ENCODE peak calls at places on chromosomes 4 and X, in four cellular contexts. M, Y, U and Q are unnamed samples.

GRCh38 chr4:128286474-128287158 is 997 bp downstream of the PGRMC2 start:
- DNase-seq in M (no peak), Y (no peak), U (peak), Q (peak)

GRCh38 chrX:55026143-55026542 is 4.6 kb downstream of the ALAS2 start:
- DNase-seq in M (no peak), Y (no peak), U (no peak), Q (no peak)

GRCh38 chr4:20916106-20916505 is 215.8 kb downstream of the PACRGL start:
- DNase-seq in M (no peak), Y (peak), U (no peak), Q (no peak)

GRCh38 chr4:43410636-43411035 is 518.1 kb downstream of the GRXCR1 start:
- DNase-seq in M (no peak), Y (no peak), U (no peak), Q (no peak)

GRCh38 chr4:83582289-83582756 is 46.4 kb downstream of the GPAT3 start:
- DNase-seq in M (no peak), Y (peak), U (no peak), Q (peak)

GRCh38 chrX:41377624-41378023 is 43.7 kb downstream of the DDX3X start:
- DNase-seq in M (no peak), Y (no peak), U (peak), Q (no peak)

GRCh38 chr4:109155682-109156243 is 146.7 kb downstream of the COL25A1 start:
- DNase-seq in M (no peak), Y (no peak), U (peak), Q (no peak)

GRCh38 chrX:106898462-106898861 is 4.7 kb downstream of the RIPPLY1 start:
- DNase-seq in M (no peak), Y (no peak), U (peak), Q (peak)

GRCh38 chr4:105670684-105671083 is 37.8 kb downstream of the INTS12 start:
- DNase-seq in M (no peak), Y (no peak), U (no peak), Q (no peak)

GRCh38 chr4:79331126-79331876 is 5.4 kb upstream of the NAA11 start:
- DNase-seq in M (no peak), Y (no peak), U (peak), Q (no peak)

DNA sequence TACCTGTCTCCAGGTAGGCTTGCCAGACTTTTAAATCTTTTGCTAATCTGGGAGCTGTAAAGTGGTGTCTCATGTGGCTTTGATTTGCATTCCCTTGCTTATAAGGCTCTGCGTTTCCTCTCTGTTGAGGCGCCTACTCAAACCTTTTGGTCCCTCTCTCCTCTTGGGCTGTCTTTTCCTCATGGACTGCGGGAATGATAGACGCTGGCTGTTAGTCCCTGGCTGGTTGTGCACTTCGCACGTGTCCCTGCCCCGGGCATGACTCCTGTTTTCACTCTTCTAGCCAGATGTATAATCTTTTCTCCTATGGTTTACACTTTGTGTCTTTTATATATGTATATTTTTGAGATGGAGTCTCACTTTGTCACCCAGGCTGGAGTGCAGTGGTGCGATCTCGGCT is 39.7 kb downstream of the RGS12 start:
- DNase-seq in M (no peak), Y (no peak), U (no peak), Q (no peak)
- H3K4me3 ChIP-seq in M (no peak), Y (no peak), U (no peak), Q (no peak)

DNA sequence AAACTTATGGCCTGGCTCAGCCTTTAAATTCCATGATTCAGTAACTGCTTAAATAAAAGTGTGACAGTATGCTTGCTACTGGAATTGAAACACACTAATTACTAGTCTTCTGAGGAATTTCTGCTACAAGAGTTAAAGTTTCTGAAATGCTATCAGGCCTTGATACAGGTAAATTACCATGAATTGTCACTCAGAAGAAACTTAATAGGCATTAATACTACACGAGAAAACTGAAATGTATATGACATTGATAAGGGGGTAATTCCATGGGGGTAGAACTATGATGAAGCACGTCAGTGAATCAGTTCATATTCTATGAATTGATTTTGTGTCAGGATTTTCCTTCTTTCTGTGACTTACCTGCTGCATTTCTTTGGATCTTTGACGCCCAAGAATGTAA is 3.0 kb upstream of the NPY1R start:
- DNase-seq in M (no peak), Y (no peak), U (no peak), Q (no peak)
- H3K4me3 ChIP-seq in M (no peak), Y (no peak), U (no peak), Q (no peak)

GRCh38 chrX:7603387-7603786 is 239.6 kb upstream of the VCX start:
- DNase-seq in M (no peak), Y (no peak), U (no peak), Q (no peak)
- H3K4me3 ChIP-seq in M (no peak), Y (no peak), U (no peak), Q (no peak)

DNA sequence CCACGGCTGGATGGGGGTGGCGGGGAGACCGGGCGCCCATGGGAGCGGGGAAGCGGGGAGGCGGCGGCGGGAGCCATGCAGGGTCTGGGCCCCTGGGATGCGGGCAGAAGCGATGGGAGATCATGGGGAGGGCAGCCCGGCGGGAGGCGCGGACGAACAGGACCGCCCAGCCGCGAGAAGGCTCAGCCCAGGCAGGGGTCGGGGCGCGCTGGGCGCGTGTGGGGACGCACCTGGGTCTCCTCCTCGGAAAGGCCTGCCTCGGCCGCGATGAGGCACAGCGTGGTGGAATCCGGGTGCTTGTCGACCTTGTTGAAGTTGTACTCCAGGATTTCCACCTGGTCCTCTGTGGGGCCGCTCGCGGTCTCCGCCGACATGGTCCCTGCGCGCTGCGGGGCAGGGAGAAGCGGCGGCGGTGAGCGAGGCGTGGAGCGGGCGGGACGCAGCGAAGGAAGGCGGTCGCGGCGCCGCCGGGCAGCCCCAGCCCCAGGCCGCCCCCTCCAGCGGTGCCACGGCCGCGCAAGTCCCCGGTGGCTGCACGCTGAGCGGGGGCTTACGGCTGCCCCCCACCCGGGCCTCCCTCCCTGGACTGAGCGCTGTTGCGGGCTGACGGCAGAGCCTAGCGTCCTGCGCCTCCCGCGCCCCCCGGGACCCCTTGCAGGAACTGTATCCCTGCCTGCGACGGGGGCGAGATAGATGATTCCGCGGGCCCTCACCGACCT is 25.3 kb downstream of the HOPX start:
- DNase-seq in M (no peak), Y (peak), U (no peak), Q (no peak)
- H3K4me3 ChIP-seq in M (peak), Y (peak), U (peak), Q (no peak)

DNA sequence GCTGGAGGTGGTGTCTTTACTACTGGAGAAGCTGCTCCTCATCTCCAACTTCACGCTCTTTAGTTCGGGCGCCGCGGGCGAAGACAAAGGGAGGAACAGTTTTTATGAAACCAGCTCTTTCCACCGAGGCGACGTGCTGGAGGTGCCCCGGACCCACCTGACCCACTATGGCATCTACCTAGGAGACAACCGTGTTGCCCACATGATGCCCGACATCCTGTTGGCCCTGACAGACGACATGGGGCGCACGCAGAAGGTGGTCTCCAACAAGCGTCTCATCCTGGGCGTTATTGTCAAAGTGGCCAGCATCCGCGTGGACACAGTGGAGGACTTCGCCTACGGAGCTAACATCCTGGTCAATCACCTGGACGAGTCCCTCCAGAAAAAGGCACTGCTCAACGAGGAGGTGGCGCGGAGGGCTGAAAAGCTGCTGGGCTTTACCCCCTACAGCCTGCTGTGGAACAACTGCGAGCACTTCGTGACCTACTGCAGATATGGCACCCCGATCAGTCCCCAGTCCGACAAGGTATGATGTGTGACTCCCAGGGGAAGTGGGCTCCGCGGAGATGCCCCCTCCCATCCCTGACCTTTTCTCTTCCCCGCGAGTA is 645 bp downstream of the LRAT start:
- DNase-seq in M (no peak), Y (no peak), U (no peak), Q (no peak)
- H3K4me3 ChIP-seq in M (peak), Y (peak), U (peak), Q (no peak)

GRCh38 chrX:132488092-132488749 is 617 bp downstream of the MBNL3 start:
- DNase-seq in M (no peak), Y (peak), U (peak), Q (peak)

GRCh38 chrX:132490086-132490419 is 1.2 kb upstream of the MBNL3 start:
- DNase-seq in M (no peak), Y (peak), U (no peak), Q (no peak)

GRCh38 chrX:132489256-132490085 is 633 bp upstream of the MBNL3 start:
- DNase-seq in M (peak), Y (peak), U (peak), Q (peak)

GRCh38 chrX:132491191-132491590 is 2.4 kb upstream of the MBNL3 start:
- DNase-seq in M (no peak), Y (peak), U (no peak), Q (peak)

DNA sequence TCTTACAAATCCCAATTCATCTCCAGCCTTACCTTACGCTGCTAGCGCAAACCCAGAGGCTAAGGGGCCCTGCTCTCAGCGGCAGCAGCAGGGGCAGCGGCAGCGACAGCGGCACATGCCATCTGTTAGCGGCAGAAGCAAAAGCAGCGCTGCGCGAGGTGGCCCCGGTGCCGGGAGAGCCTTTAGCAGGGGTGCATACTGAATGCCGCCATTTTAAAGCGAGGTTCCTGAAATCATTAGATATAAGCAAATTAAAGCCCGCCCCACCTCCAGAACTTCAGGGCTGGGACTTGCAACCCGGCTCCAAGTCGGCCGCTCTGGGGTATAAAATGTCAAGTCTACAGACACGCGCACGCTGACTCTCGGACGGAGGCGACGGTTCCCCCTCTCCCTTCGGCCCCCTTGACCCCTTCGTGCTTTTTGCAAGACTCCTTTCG is at the start of gene MBNL3:
- DNase-seq in M (peak), Y (peak), U (peak), Q (peak)
- H3K4me3 ChIP-seq in M (peak), Y (peak), U (peak), Q (peak)

GRCh38 chr4:123449780-123450179 is 53.2 kb downstream of the SPRY1 start:
- DNase-seq in M (no peak), Y (no peak), U (peak), Q (peak)

GRCh38 chr4:123452585-123452984 is 56.0 kb downstream of the SPRY1 start:
- DNase-seq in M (peak), Y (peak), U (peak), Q (peak)

GRCh38 chr4:123450393-123450792 is 53.8 kb downstream of the SPRY1 start:
- DNase-seq in M (no peak), Y (no peak), U (no peak), Q (no peak)

GRCh38 chr4:123446791-123447474 is 50.3 kb downstream of the SPRY1 start:
- DNase-seq in M (no peak), Y (no peak), U (no peak), Q (peak)

GRCh38 chr4:123449362-123449761 is 52.8 kb downstream of the SPRY1 start:
- DNase-seq in M (no peak), Y (no peak), U (no peak), Q (no peak)
- H3K4me3 ChIP-seq in M (no peak), Y (no peak), U (no peak), Q (no peak)

GRCh38 chr4:174217273-174218126 is 66.0 kb downstream of the FBXO8 start:
- DNase-seq in M (no peak), Y (no peak), U (peak), Q (no peak)
- H3K4me3 ChIP-seq in M (peak), Y (peak), U (peak), Q (no peak)